ENCODE peak calls at places on chromosomes 5 and 9, in five cellular contexts. One of them, this sample, is unnamed.

GRCh38 chr5:116300016-116300601 is 215.3 kb downstream of the COMMD10 start:
- DNase-seq in activated T-helper 1 cell treated with anti-CD3 and anti-CD28 coated beads, Interleukin-12 subunit alpha, Interleukin-12 subunit beta, Interleukin-2, Interleukin-4 antibody, amounts not matched to agents 30 ng/mL and 10 ng/mL and 1 ng/mL, durations not matched to agents 14 hours and 24 hours and 36 hours: no peak
- DNase-seq in endothelial cell: no peak
- DNase-seq in stimulated activated CD8-positive, alpha-beta memory T cell treated with anti-CD3 and anti-CD28 coated beads, Interleukin-4, amount 100 ng/mL, for 4 hours: no peak
- DNase-seq in H54: no peak
- DNase-seq in this sample: no peak

GRCh38 chr9:93133641-93134017 is 422 bp downstream of the NINJ1 start:
- DNase-seq in H54: peak
- DNase-seq in stimulated activated CD8-positive, alpha-beta memory T cell treated with anti-CD3 and anti-CD28 coated beads, Interleukin-4, amount 100 ng/mL, for 4 hours: peak
- DNase-seq in activated T-helper 1 cell treated with anti-CD3 and anti-CD28 coated beads, Interleukin-12 subunit alpha, Interleukin-12 subunit beta, Interleukin-2, Interleukin-4 antibody, amounts not matched to agents 30 ng/mL and 10 ng/mL and 1 ng/mL, durations not matched to agents 14 hours and 24 hours and 36 hours: peak
- DNase-seq in endothelial cell: peak
- DNase-seq in this sample: peak

GRCh38 chr9:38641985-38642864 is 21.8 kb upstream of the ANKRD18A start:
- DNase-seq in activated T-helper 1 cell treated with anti-CD3 and anti-CD28 coated beads, Interleukin-12 subunit alpha, Interleukin-12 subunit beta, Interleukin-2, Interleukin-4 antibody, amounts not matched to agents 30 ng/mL and 10 ng/mL and 1 ng/mL, durations not matched to agents 14 hours and 24 hours and 36 hours: no peak
- DNase-seq in endothelial cell: peak
- DNase-seq in H54: peak
- DNase-seq in stimulated activated CD8-positive, alpha-beta memory T cell treated with anti-CD3 and anti-CD28 coated beads, Interleukin-4, amount 100 ng/mL, for 4 hours: no peak
- DNase-seq in this sample: peak

GRCh38 chr9:105608685-105609598 is 51.0 kb downstream of the FKTN start:
- DNase-seq in activated T-helper 1 cell treated with anti-CD3 and anti-CD28 coated beads, Interleukin-12 subunit alpha, Interleukin-12 subunit beta, Interleukin-2, Interleukin-4 antibody, amounts not matched to agents 30 ng/mL and 10 ng/mL and 1 ng/mL, durations not matched to agents 14 hours and 24 hours and 36 hours: no peak
- DNase-seq in stimulated activated CD8-positive, alpha-beta memory T cell treated with anti-CD3 and anti-CD28 coated beads, Interleukin-4, amount 100 ng/mL, for 4 hours: no peak
- DNase-seq in H54: peak
- DNase-seq in endothelial cell: no peak
- DNase-seq in this sample: peak

GRCh38 chr9:37904647-37905505 is 949 bp upstream of the SLC25A51 start:
- DNase-seq in H54: no peak
- DNase-seq in stimulated activated CD8-positive, alpha-beta memory T cell treated with anti-CD3 and anti-CD28 coated beads, Interleukin-4, amount 100 ng/mL, for 4 hours: no peak
- DNase-seq in endothelial cell: no peak
- DNase-seq in activated T-helper 1 cell treated with anti-CD3 and anti-CD28 coated beads, Interleukin-12 subunit alpha, Interleukin-12 subunit beta, Interleukin-2, Interleukin-4 antibody, amounts not matched to agents 30 ng/mL and 10 ng/mL and 1 ng/mL, durations not matched to agents 14 hours and 24 hours and 36 hours: no peak
- DNase-seq in this sample: peak

GRCh38 chr5:18744990-18745590 is 1110.8 kb downstream of the TAF11L14 start:
- DNase-seq in endothelial cell: no peak
- DNase-seq in stimulated activated CD8-positive, alpha-beta memory T cell treated with anti-CD3 and anti-CD28 coated beads, Interleukin-4, amount 100 ng/mL, for 4 hours: no peak
- DNase-seq in H54: no peak
- DNase-seq in activated T-helper 1 cell treated with anti-CD3 and anti-CD28 coated beads, Interleukin-12 subunit alpha, Interleukin-12 subunit beta, Interleukin-2, Interleukin-4 antibody, amounts not matched to agents 30 ng/mL and 10 ng/mL and 1 ng/mL, durations not matched to agents 14 hours and 24 hours and 36 hours: peak
- DNase-seq in this sample: no peak

GRCh38 chr5:156934450-156935211 is 28.4 kb downstream of the TIMD4 start:
- DNase-seq in activated T-helper 1 cell treated with anti-CD3 and anti-CD28 coated beads, Interleukin-12 subunit alpha, Interleukin-12 subunit beta, Interleukin-2, Interleukin-4 antibody, amounts not matched to agents 30 ng/mL and 10 ng/mL and 1 ng/mL, durations not matched to agents 14 hours and 24 hours and 36 hours: peak
- DNase-seq in H54: no peak
- DNase-seq in stimulated activated CD8-positive, alpha-beta memory T cell treated with anti-CD3 and anti-CD28 coated beads, Interleukin-4, amount 100 ng/mL, for 4 hours: peak
- DNase-seq in endothelial cell: peak
- DNase-seq in this sample: peak

GRCh38 chr9:86387376-86387775 is 33.2 kb upstream of the TUT7 start:
- DNase-seq in stimulated activated CD8-positive, alpha-beta memory T cell treated with anti-CD3 and anti-CD28 coated beads, Interleukin-4, amount 100 ng/mL, for 4 hours: no peak
- DNase-seq in H54: no peak
- DNase-seq in endothelial cell: no peak
- DNase-seq in activated T-helper 1 cell treated with anti-CD3 and anti-CD28 coated beads, Interleukin-12 subunit alpha, Interleukin-12 subunit beta, Interleukin-2, Interleukin-4 antibody, amounts not matched to agents 30 ng/mL and 10 ng/mL and 1 ng/mL, durations not matched to agents 14 hours and 24 hours and 36 hours: no peak
- DNase-seq in this sample: no peak

GRCh38 chr5:138488481-138488945 is 23.2 kb downstream of the EGR1 start:
- DNase-seq in endothelial cell: no peak
- DNase-seq in activated T-helper 1 cell treated with anti-CD3 and anti-CD28 coated beads, Interleukin-12 subunit alpha, Interleukin-12 subunit beta, Interleukin-2, Interleukin-4 antibody, amounts not matched to agents 30 ng/mL and 10 ng/mL and 1 ng/mL, durations not matched to agents 14 hours and 24 hours and 36 hours: no peak
- DNase-seq in H54: no peak
- DNase-seq in stimulated activated CD8-positive, alpha-beta memory T cell treated with anti-CD3 and anti-CD28 coated beads, Interleukin-4, amount 100 ng/mL, for 4 hours: no peak
- DNase-seq in this sample: no peak

GRCh38 chr9:124390812-124391658 is 24.2 kb downstream of the PSMB7 start:
- DNase-seq in H54: peak
- DNase-seq in stimulated activated CD8-positive, alpha-beta memory T cell treated with anti-CD3 and anti-CD28 coated beads, Interleukin-4, amount 100 ng/mL, for 4 hours: no peak
- DNase-seq in activated T-helper 1 cell treated with anti-CD3 and anti-CD28 coated beads, Interleukin-12 subunit alpha, Interleukin-12 subunit beta, Interleukin-2, Interleukin-4 antibody, amounts not matched to agents 30 ng/mL and 10 ng/mL and 1 ng/mL, durations not matched to agents 14 hours and 24 hours and 36 hours: no peak
- DNase-seq in endothelial cell: no peak
- DNase-seq in this sample: no peak